ENCODE peak calls at places on chromosomes 4 and X, in nine cellular contexts. P is A549, E is IMR-90, H is adrenal gland, W is tibial nerve, U is breast epithelium, B is prostate gland, J is HCT116, T is sigmoid colon. X is an unnamed sample.

GRCh38 chrX:54479471-54480122 is 16.4 kb downstream of the FGD1 start:
- DNase-seq in U (no peak), P (no peak), T (no peak), J (no peak), W (no peak), B (no peak), H (no peak), E (no peak), X (no peak)

GRCh38 chr4:64266263-64266662 is 143.0 kb downstream of the TECRL start:
- DNase-seq in J (no peak), P (no peak), B (no peak), T (no peak), E (no peak), U (no peak), W (no peak), H (no peak), X (no peak)

GRCh38 chrX:72540318-72540717 is 32.3 kb downstream of the HDAC8 start:
- DNase-seq in P (peak; percentile 15), H (no peak), T (no peak), U (no peak), B (no peak), J (no peak), E (peak; percentile 58), W (no peak), X (no peak)

GRCh38 chrX:12962041-12962504 is 12.8 kb upstream of the TMSB4X start:
- DNase-seq in H (no peak), U (no peak), W (no peak), B (no peak), E (no peak), T (no peak), J (no peak), P (no peak), X (no peak)

GRCh38 chrX:1394731-1395501 is 3.0 kb upstream of the SLC25A6 start:
- DNase-seq in T (peak; percentile 66), B (no peak), E (no peak), H (peak; percentile 29), W (no peak), J (no peak), U (peak; percentile 44), P (no peak), X (peak; percentile 31)

GRCh38 chr4:945274-946102 is 13.2 kb downstream of the TMEM175 start:
- DNase-seq in H (no peak), T (no peak), U (no peak), J (no peak), B (no peak), P (no peak), E (no peak), W (no peak), X (peak; percentile 20)

GRCh38 chr4:16909245-16909644 is 10.8 kb upstream of the LDB2 start:
- DNase-seq in U (no peak), P (no peak), J (no peak), H (peak; percentile 35), B (no peak), E (no peak), T (no peak), W (no peak), X (no peak)

GRCh38 chr4:36385951-36386561 is 104.6 kb downstream of the DTHD1 start:
- DNase-seq in H (no peak), U (no peak), T (no peak), B (no peak), W (no peak), E (no peak), P (no peak), J (no peak), X (no peak)

GRCh38 chr4:1154523-1155182 is 17.7 kb downstream of the SPON2 start:
- DNase-seq in J (no peak), P (no peak), W (no peak), H (peak; percentile 51), T (peak; percentile 57), E (peak; percentile 25), U (no peak), B (no peak), X (no peak)

GRCh38 chrX:46882266-46882665 is 30.0 kb upstream of the JADE3 start:
- DNase-seq in J (no peak), T (no peak), E (no peak), B (no peak), P (no peak), H (no peak), W (no peak), U (no peak), X (no peak)

GRCh38 chr4:9927317-9928007 is 93.8 kb downstream of the SLC2A9 start:
- DNase-seq in H (no peak), U (no peak), T (no peak), E (no peak), B (no peak), J (no peak), P (no peak), W (no peak), X (no peak)

GRCh38 chrX:13110427-13111324 is 66.3 kb upstream of the FAM9C start:
- DNase-seq in W (no peak), E (peak; percentile 92), P (peak; percentile 99), T (peak; percentile 73), U (no peak), J (peak; percentile 33), H (peak; percentile 42), B (peak; percentile 6), X (no peak)

GRCh38 chr4:47933798-47934197 is 19.4 kb upstream of the NFXL1 start:
- DNase-seq in H (no peak), B (no peak), U (no peak), W (no peak), P (peak; percentile 28), J (no peak), E (peak; percentile 60), T (no peak), X (no peak)

GRCh38 chrX:20063716-20064351 is 52.9 kb downstream of the MAP7D2 start:
- DNase-seq in H (no peak), J (no peak), W (no peak), E (peak; percentile 10), U (no peak), T (no peak), B (no peak), P (no peak), X (no peak)

GRCh38 chr4:60683357-60683756 is 516.8 kb upstream of the ADGRL3 start:
- DNase-seq in P (no peak), U (no peak), B (no peak), E (peak; percentile 94), H (no peak), T (no peak), W (no peak), J (no peak), X (no peak)

GRCh38 chrX:46635186-46635585 is 61.6 kb downstream of the CHST7 start:
- DNase-seq in J (no peak), W (no peak), E (no peak), U (no peak), P (no peak), B (no peak), H (no peak), T (no peak), X (no peak)

GRCh38 chr4:67907650-67908049 is 23.8 kb upstream of the TMPRSS11D start:
- DNase-seq in T (no peak), W (no peak), U (no peak), B (no peak), J (no peak), H (no peak), P (no peak), E (no peak), X (no peak)

GRCh38 chr4:7041851-7042696 is 1.1 kb upstream of the TADA2B start:
- DNase-seq in H (peak; percentile 75), T (peak; percentile 79), J (no peak), U (no peak), E (peak; percentile 55), P (no peak), W (peak; percentile 21), B (peak; percentile 20), X (peak; percentile 72)
- TF ChIP-seq POLR2A in H (peak; percentile 33), T (no peak), J (no peak), U (no peak), E (no peak), P (no peak), W (no peak), B (no peak), X (no peak)

DNA sequence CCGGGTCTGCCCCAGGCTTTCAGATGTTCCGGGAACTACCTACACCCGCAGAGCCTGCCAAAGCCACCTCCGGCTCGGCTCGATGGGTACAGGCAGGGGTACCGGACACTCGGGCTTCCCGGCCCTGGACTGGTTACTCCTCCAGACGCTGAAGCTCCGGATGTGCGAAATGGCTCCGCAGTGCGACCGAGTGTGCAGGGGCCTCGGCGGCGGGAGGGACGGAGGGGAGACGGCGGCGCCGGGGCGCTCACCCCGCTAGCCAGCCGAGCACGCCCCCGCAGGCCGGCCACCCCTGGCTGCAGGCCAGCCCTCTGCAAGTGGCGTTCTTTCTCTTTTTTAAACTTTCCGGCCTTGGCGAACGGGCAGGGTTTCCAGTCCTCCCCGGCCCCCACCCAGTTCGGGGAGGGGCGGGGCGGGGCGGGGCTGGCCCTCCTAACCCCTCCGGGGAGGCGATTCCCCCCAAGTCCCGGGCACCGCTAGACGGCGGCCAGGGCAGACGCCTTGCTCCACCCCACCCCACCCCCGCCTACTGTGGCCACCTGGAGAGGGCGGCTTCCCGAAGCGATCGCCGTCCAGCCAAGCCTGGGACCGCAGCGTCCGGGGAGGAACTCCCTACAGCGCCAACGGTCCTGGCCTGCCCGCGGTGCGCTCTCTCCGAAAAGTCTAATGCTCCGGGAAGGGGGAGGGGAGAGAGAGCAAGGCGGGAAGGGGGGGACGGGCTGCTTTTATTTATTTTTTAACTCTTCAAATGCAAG is 7.5 kb downstream of the BCOR start:
- DNase-seq in B (peak; percentile 10), W (no peak), P (no peak), H (peak; percentile 59), U (no peak), E (no peak), J (no peak), T (no peak), X (peak; percentile 55)
- H3K4me1 ChIP-seq in B (no peaks in the 10 kb centered on the region), W (peaks cover 81% of the 10 kb centered on the region), P (peaks cover 45% of the 10 kb centered on the region), H (peaks cover 39% of the 10 kb centered on the region), U (no peaks in the 10 kb centered on the region), E (peaks cover 21% of the 10 kb centered on the region), J (peaks cover 96% of the 10 kb centered on the region), T (peaks cover 75% of the 10 kb centered on the region), X (peaks cover 7% of the 10 kb centered on the region)

GRCh38 chr4:155077860-155078259 is 130.6 kb upstream of the NPY2R start:
- DNase-seq in J (no peak), E (no peak), U (no peak), B (no peak), P (no peak), T (no peak), H (no peak), W (no peak), X (no peak)

GRCh38 chr4:155071962-155072361 is 136.5 kb upstream of the NPY2R start:
- DNase-seq in W (no peak), E (no peak), J (no peak), B (no peak), T (no peak), H (no peak), P (no peak), U (no peak), X (no peak)

GRCh38 chr4:155072417-155072816 is 136.0 kb upstream of the NPY2R start:
- DNase-seq in W (no peak), P (no peak), E (no peak), U (no peak), J (no peak), T (no peak), H (no peak), B (no peak), X (no peak)

GRCh38 chr4:155073852-155074251 is 134.6 kb upstream of the NPY2R start:
- DNase-seq in T (no peak), B (no peak), J (no peak), E (no peak), W (no peak), P (peak; percentile 6), U (no peak), H (no peak), X (no peak)
- TF ChIP-seq POLR2A in T (no peak), B (no peak), J (no peak), E (no peak), W (no peak), P (no peak), U (no peak), H (no peak), X (no peak)

GRCh38 chrX:153631346-153631745 is 15.7 kb upstream of the DUSP9 start:
- DNase-seq in P (no peak), W (no peak), U (no peak), H (no peak), E (no peak), T (no peak), J (no peak), B (no peak), X (no peak)
- H3K4me1 ChIP-seq in P (no peaks in the 10 kb centered on the region), W (no peaks in the 10 kb centered on the region), U (no peaks in the 10 kb centered on the region), H (no peaks in the 10 kb centered on the region), E (no peaks in the 10 kb centered on the region), T (no peaks in the 10 kb centered on the region), J (no peaks in the 10 kb centered on the region), B (no peaks in the 10 kb centered on the region), X (peaks cover 3% of the 10 kb centered on the region)

X was measured in heart left ventricle.